ENCODE peak calls at places on chromosomes 11 and 22, in six cellular contexts. P, N, B, Y, K and V are unnamed samples.

GRCh38 chr11:11709447-11710239 is 87.8 kb upstream of the GALNT18 start:
- DNase-seq in K (no peak), B (no peak), Y (no peak), P (no peak), N (no peak), V (no peak)

GRCh38 chr22:30285846-30286200 is 3.5 kb downstream of the CASTOR1 start:
- DNase-seq in P (no peak), B (no peak), Y (no peak), N (no peak), K (no peak), V (no peak)

GRCh38 chr11:57410287-57410686 is 16.6 kb downstream of the SLC43A3 start:
- DNase-seq in K (no peak), P (no peak), N (no peak), Y (peak; percentile 91), B (no peak), V (no peak)

GRCh38 chr22:42489000-42489399 is 30.6 kb downstream of the RRP7A start:
- DNase-seq in P (no peak), N (no peak), K (no peak), B (no peak), Y (no peak), V (no peak)

GRCh38 chr11:65206441-65206841 is 24.7 kb downstream of the CAPN1 start:
- DNase-seq in K (no peak), N (no peak), P (peak; percentile 67), Y (no peak), B (no peak), V (no peak)

GRCh38 chr22:29870574-29870973 is 12.4 kb upstream of the MTMR3 start:
- DNase-seq in P (no peak), N (no peak), K (no peak), Y (no peak), B (no peak), V (no peak)

GRCh38 chr11:101487775-101488174 is 96.0 kb downstream of the TRPC6 start:
- DNase-seq in Y (peak; percentile 70), P (no peak), N (no peak), B (no peak), K (no peak), V (no peak)

GRCh38 chr11:64856382-64857227 is 12.2 kb upstream of the CDC42BPG start:
- DNase-seq in K (no peak), P (no peak), B (no peak), Y (peak; percentile 72), N (peak; percentile 78), V (no peak)

GRCh38 chr11:47514825-47515647 is 37.9 kb downstream of the CELF1 start:
- DNase-seq in N (no peak), Y (peak; percentile 84), B (no peak), K (no peak), P (no peak), V (no peak)

GRCh38 chr11:20342347-20343279 is 20.9 kb upstream of the HTATIP2 start:
- DNase-seq in P (no peak), N (no peak), B (no peak), K (no peak), Y (no peak), V (peak; percentile 60)

GRCh38 chr22:20248461-20248959 is 19.6 kb downstream of the RTN4R start:
- DNase-seq in B (no peak), N (no peak), K (no peak), Y (no peak), P (no peak), V (no peak)

GRCh38 chr11:32231909-32232493 is 141.1 kb downstream of the RCN1 start:
- DNase-seq in Y (peak; percentile 14), P (no peak), B (no peak), N (no peak), K (peak; percentile 40), V (peak; percentile 29)

GRCh38 chr22:27782065-27782464 is 19.5 kb downstream of the MN1 start:
- DNase-seq in K (no peak), N (no peak), Y (no peak), P (no peak), B (no peak), V (no peak)

GRCh38 chr11:76680517-76681425 is 10.2 kb upstream of the LRRC32 start:
- DNase-seq in N (peak; percentile 49), Y (peak; percentile 74), P (no peak), B (peak; percentile 36), K (peak; percentile 90), V (peak; percentile 84)

GRCh38 chr22:45159652-45160462 is 3.9 kb upstream of the NUP50 start:
- DNase-seq in B (no peak), P (no peak), K (no peak), N (no peak), Y (no peak), V (no peak)

GRCh38 chr11:47350315-47350714 is 2.2 kb downstream of the MYBPC3 start:
- DNase-seq in Y (no peak), N (no peak), P (no peak), K (no peak), B (no peak), V (no peak)

GRCh38 chr11:67275606-67276409 is 9.5 kb downstream of the GRK2 start:
- DNase-seq in B (no peak), K (no peak), N (no peak), P (no peak), Y (no peak), V (peak; percentile 3)

GRCh38 chr11:31968774-31969433 is 122.0 kb upstream of the RCN1 start:
- DNase-seq in B (no peak), K (no peak), Y (peak; percentile 63), N (no peak), P (no peak), V (no peak)

GRCh38 chr11:1467270-1467669 is 19.3 kb downstream of the MOB2 start:
- DNase-seq in B (no peak), K (no peak), N (no peak), P (no peak), Y (no peak), V (peak; percentile 49)

GRCh38 chr11:114348200-114349191 is 51.8 kb downstream of the C11orf71 start:
- DNase-seq in N (peak; percentile 65), B (peak; percentile 70), Y (peak; percentile 81), P (no peak), K (no peak), V (peak; percentile 29)

GRCh38 chr11:65437436-65438227 is 15.0 kb downstream of the NEAT1 start:
- DNase-seq in N (peak; percentile 15), B (peak; percentile 33), Y (peak; percentile 53), K (no peak), P (no peak), V (no peak)

GRCh38 chr22:17638182-17638431 is 450 bp upstream of the BCL2L13 start:
- DNase-seq in P (no peak), B (peak; percentile 49), K (no peak), Y (no peak), N (no peak), V (no peak)

GRCh38 chr22:17634696-17635095 is 3.9 kb upstream of the BCL2L13 start:
- DNase-seq in N (no peak), Y (no peak), K (no peak), P (no peak), B (no peak), V (no peak)

GRCh38 chr22:17637490-17638181 is 921 bp upstream of the BCL2L13 start:
- DNase-seq in K (no peak), N (no peak), B (no peak), Y (no peak), P (no peak), V (no peak)

GRCh38 chr22:17633998-17634323 is 4.6 kb upstream of the BCL2L13 start:
- DNase-seq in K (no peak), Y (no peak), N (no peak), P (no peak), B (no peak), V (no peak)

DNA sequence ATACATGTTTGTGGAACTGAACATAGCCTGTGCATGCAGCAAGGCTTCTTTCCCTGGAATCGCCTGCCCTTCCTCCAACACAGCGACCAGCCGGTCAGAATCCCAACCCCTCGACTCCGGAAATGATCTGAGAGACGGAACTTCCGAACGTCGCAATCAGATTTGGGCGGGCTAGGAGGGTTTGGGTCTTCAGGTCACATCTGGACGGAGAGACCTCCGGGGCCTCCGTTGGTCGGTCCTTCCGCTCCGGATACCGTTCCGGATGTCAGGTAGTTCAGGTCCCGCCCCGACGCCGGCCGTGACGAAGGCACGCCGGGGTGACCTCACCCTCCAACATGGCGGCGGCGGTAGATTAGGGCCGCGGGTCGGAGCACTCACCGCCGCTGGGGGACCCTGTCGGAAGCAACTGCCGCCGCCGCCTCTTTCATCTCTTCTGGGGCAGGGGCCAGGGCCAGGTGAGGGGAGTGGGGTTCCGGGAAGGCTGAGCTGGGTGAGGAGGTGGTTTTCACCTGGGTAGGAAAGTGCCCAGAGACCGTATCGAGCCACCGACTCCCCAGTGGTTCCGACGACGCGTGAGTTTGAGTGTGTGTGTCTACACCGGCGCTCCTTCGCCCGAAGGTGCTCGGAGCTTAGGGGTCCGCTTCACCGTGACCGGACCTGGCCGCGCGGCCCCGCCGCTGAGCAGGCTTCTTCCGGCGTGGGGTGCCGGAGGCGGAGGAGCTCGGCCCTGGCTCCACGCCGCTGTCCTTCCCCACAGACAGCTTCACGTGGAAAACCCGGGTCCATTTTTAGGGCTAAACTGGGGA is at the start of gene BCL2L13:
- DNase-seq in P (peak; percentile 96), K (peak; percentile 95), Y (peak; percentile 91), N (peak; percentile 89), B (peak; percentile 91), V (peak; percentile 85)
- TF ChIP-seq CTCF in P (no peak), K (no peak), Y (peak; percentile 4), N (no peak), B (peak; percentile 35), V (no peak)

GRCh38 chr22:17418890-17419324 is 49.6 kb downstream of the CECR2 start:
- DNase-seq in Y (no peak), N (no peak), K (no peak), B (no peak), P (no peak), V (no peak)
- TF ChIP-seq CTCF in Y (no peak), N (no peak), K (no peak), B (no peak), P (no peak), V (no peak)

GRCh38 chr11:120945042-120945441 is 78.9 kb upstream of the TBCEL start:
- DNase-seq in B (no peak), K (no peak), Y (no peak), P (no peak), N (no peak), V (no peak)
- TF ChIP-seq CTCF in B (no peak), K (no peak), Y (peak; percentile 5), P (peak; percentile 6), N (no peak), V (no peak)

GRCh38 chr11:112797653-112798293 is 163.4 kb upstream of the NCAM1 start:
- DNase-seq in Y (peak; percentile 11), B (no peak), K (no peak), N (no peak), P (no peak), V (peak; percentile 63)
- TF ChIP-seq CTCF in Y (peak; percentile 3), B (peak; percentile 24), K (no peak), N (no peak), P (no peak), V (peak; percentile 57)

GRCh38 chr11:108027057-108027456 is 18.4 kb downstream of the CUL5 start:
- DNase-seq in B (no peak), P (no peak), Y (no peak), N (no peak), K (no peak), V (no peak)
- TF ChIP-seq CTCF in B (no peak), P (no peak), Y (no peak), N (no peak), K (no peak), V (no peak)

GRCh38 chr11:69102732-69103615 is 52.8 kb upstream of the SMIM38 start:
- DNase-seq in K (no peak), B (no peak), P (no peak), N (no peak), Y (no peak), V (no peak)
- TF ChIP-seq CTCF in K (peak; percentile 21), B (no peak), P (no peak), N (no peak), Y (peak; percentile 1), V (no peak)